ENCODE peak calls at places on chromosomes 12 and 14, in eight cellular contexts. Y, Q, F, L, M, C, I and G are unnamed samples.

GRCh38 chr12:46546634-46547273 is 174.2 kb upstream of the SLC38A2 start:
- DNase-seq in Y (no peak), Q (peak; percentile 80), F (no peak), L (no peak), M (no peak), C (no peak), I (no peak), G (no peak)

GRCh38 chr14:89176090-89176757 is 240.8 kb downstream of the FOXN3 start:
- DNase-seq in Y (no peak), Q (no peak), F (no peak), L (no peak), M (no peak), C (no peak), I (no peak), G (no peak)

GRCh38 chr14:29928342-29928640 is 644 bp upstream of the PRKD1 start:
- DNase-seq in Y (no peak), Q (no peak), F (no peak), L (no peak), M (no peak), C (no peak), I (no peak), G (no peak)

GRCh38 chr14:77612011-77612620 is 4.3 kb downstream of the SPTLC2 start:
- DNase-seq in Y (no peak), Q (peak; percentile 71), F (no peak), L (no peak), M (no peak), C (no peak), I (no peak), G (peak; percentile 43)

GRCh38 chr12:84813780-84814663 is 98.6 kb downstream of the SLC6A15 start:
- DNase-seq in Y (no peak), Q (no peak), F (no peak), L (no peak), M (no peak), C (no peak), I (no peak), G (no peak)

GRCh38 chr14:73746540-73747385 is 32.6 kb upstream of the PNMA1 start:
- DNase-seq in Y (no peak), Q (no peak), F (no peak), L (peak; percentile 55), M (no peak), C (no peak), I (no peak), G (no peak)

GRCh38 chr12:19021646-19022045 is 107.9 kb upstream of the PLEKHA5 start:
- DNase-seq in Y (peak; percentile 7), Q (peak; percentile 58), F (peak; percentile 16), L (no peak), M (no peak), C (no peak), I (no peak), G (no peak)

GRCh38 chr12:130511285-130511684 is 173.6 kb downstream of the PIWIL1 start:
- DNase-seq in Y (no peak), Q (no peak), F (no peak), L (no peak), M (no peak), C (no peak), I (no peak), G (no peak)

GRCh38 chr14:20429801-20430669 is 5.9 kb downstream of the KLHL33 start:
- DNase-seq in Y (peak; percentile 43), Q (no peak), F (no peak), L (no peak), M (no peak), C (no peak), I (no peak), G (no peak)

GRCh38 chr12:122888232-122888752 is 7.6 kb downstream of the VPS37B start:
- DNase-seq in Y (peak; percentile 98), Q (peak; percentile 69), F (no peak), L (peak; percentile 26), M (no peak), C (peak; percentile 81), I (peak; percentile 91), G (no peak)

GRCh38 chr12:98422809-98423208 is 92.6 kb upstream of the TMPO start:
- DNase-seq in Y (no peak), Q (no peak), F (no peak), L (peak; percentile 55), M (no peak), C (no peak), I (peak; percentile 51), G (no peak)

GRCh38 chr12:111163422-111163821 is 205.5 kb downstream of the PHETA1 start:
- DNase-seq in Y (no peak), Q (no peak), F (no peak), L (no peak), M (no peak), C (no peak), I (no peak), G (no peak)

GRCh38 chr12:100718212-100718611 is 76.4 kb upstream of the ANO4 start:
- DNase-seq in Y (no peak), Q (no peak), F (no peak), L (no peak), M (no peak), C (no peak), I (no peak), G (peak; percentile 31)

GRCh38 chr14:90140956-90141316 is 79.1 kb downstream of the KCNK13 start:
- DNase-seq in Y (no peak), Q (peak; percentile 71), F (no peak), L (no peak), M (no peak), C (no peak), I (no peak), G (no peak)

GRCh38 chr14:83709116-83709515 is 1820.8 kb upstream of the FLRT2 start:
- DNase-seq in Y (no peak), Q (no peak), F (no peak), L (no peak), M (no peak), C (no peak), I (no peak), G (no peak)

GRCh38 chr12:40775681-40776080 is 83.4 kb downstream of the CNTN1 start:
- DNase-seq in Y (no peak), Q (no peak), F (no peak), L (no peak), M (no peak), C (no peak), I (no peak), G (no peak)

GRCh38 chr12:104303538-104304151 is at the start of gene EID3:
- DNase-seq in Y (peak; percentile 88), Q (peak; percentile 73), F (no peak), L (peak; percentile 84), M (peak; percentile 87), C (no peak), I (no peak), G (no peak)

GRCh38 chr12:132319991-132320570 is 9.3 kb downstream of the GALNT9 start:
- DNase-seq in Y (no peak), Q (no peak), F (no peak), L (no peak), M (no peak), C (no peak), I (no peak), G (no peak)

GRCh38 chr14:78633747-78634146 is 463.6 kb downstream of the NRXN3 start:
- DNase-seq in Y (no peak), Q (no peak), F (no peak), L (peak; percentile 71), M (no peak), C (no peak), I (no peak), G (no peak)

GRCh38 chr12:76030378-76031080 is 1.0 kb downstream of the PHLDA1 start:
- DNase-seq in Y (peak; percentile 58), Q (peak; percentile 52), F (no peak), L (peak; percentile 37), M (peak; percentile 64), C (no peak), I (peak; percentile 45), G (no peak)

GRCh38 chr12:116891019-116891418 is 9.8 kb upstream of the HRK start:
- DNase-seq in Y (no peak), Q (no peak), F (no peak), L (no peak), M (no peak), C (no peak), I (no peak), G (no peak)

GRCh38 chr12:116892741-116893140 is 11.5 kb upstream of the HRK start:
- DNase-seq in Y (no peak), Q (no peak), F (no peak), L (no peak), M (no peak), C (no peak), I (no peak), G (no peak)

GRCh38 chr12:116890330-116890729 is 9.1 kb upstream of the HRK start:
- DNase-seq in Y (no peak), Q (no peak), F (no peak), L (no peak), M (no peak), C (no peak), I (no peak), G (no peak)

GRCh38 chr12:116894913-116895312 is 13.7 kb upstream of the HRK start:
- DNase-seq in Y (no peak), Q (no peak), F (no peak), L (no peak), M (no peak), C (no peak), I (no peak), G (no peak)

GRCh38 chr12:116892318-116892717 is 11.1 kb upstream of the HRK start:
- DNase-seq in Y (no peak), Q (no peak), F (no peak), L (no peak), M (no peak), C (no peak), I (no peak), G (no peak)
- TF ChIP-seq CTCF in Y (no peak), Q (no peak), F (no peak), L (no peak), M (no peak), C (no peak), I (no peak), G (no peak)

DNA sequence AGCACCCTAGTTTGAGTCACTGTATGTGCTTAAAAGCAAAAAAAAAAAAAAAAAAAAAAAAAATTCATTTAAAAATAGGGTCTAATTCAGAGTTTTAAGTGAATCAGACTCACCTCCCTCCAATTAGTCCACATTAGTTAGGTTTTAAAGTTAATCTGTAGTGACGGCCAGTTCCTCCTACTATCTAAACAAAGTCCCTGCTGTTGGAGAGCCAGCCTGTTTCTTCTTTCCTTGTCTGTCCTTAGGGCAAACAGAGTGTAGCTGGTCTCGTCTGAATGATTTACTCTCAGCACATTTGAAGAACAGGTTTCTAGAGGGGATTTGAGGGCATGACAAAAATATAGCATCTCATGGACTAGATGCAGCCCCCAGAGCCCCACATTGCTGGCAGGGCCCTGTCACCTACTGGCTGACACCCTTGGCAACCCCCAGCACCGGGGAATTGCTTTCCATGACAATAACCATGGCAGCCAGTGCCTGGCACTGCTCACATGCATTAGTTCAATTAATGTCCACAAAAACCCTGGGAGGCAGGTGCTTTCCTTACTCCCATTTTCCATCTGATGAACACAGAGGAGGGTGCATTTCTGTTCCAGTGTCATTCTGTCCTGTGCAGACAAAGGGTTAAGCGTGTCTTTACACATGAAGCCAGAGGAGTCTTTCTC is 138.3 kb downstream of the PLXNC1 start:
- DNase-seq in Y (no peak), Q (no peak), F (no peak), L (no peak), M (no peak), C (no peak), I (no peak), G (no peak)
- TF ChIP-seq CTCF in Y (no peak), Q (no peak), F (no peak), L (no peak), M (no peak), C (no peak), I (no peak), G (no peak)

GRCh38 chr12:20946732-20947131 is 136.2 kb downstream of the SLCO1B3 start:
- DNase-seq in Y (peak; percentile 47), Q (no peak), F (no peak), L (peak; percentile 69), M (no peak), C (peak; percentile 6), I (no peak), G (no peak)
- TF ChIP-seq CTCF in Y (peak; percentile 20), Q (peak; percentile 3), F (no peak), L (peak; percentile 72), M (peak; percentile 49), C (peak; percentile 9), I (no peak), G (peak; percentile 5)

GRCh38 chr12:33000016-33000415 is 103.4 kb upstream of the PKP2 start:
- DNase-seq in Y (no peak), Q (no peak), F (no peak), L (peak; percentile 27), M (no peak), C (no peak), I (no peak), G (no peak)
- TF ChIP-seq CTCF in Y (no peak), Q (no peak), F (no peak), L (no peak), M (no peak), C (no peak), I (no peak), G (no peak)